ENCODE peak calls at places on chromosomes 2 and 18, in six cellular contexts. One of them, this sample, is unnamed.

GRCh38 chr2:9336534-9337354 is 86.6 kb downstream of the ITGB1BP1 start:
- ATAC-seq in HCT116: no peak
- ATAC-seq in upper lobe of left lung: no peak
- ATAC-seq in HepG2: peak; percentile 88
- ATAC-seq in K562: peak; percentile 85
- ATAC-seq in GM12878: no peak
- ATAC-seq in this sample: no peak

GRCh38 chr2:158667969-158668368 is 127.1 kb upstream of the DAPL1 start:
- ATAC-seq in HCT116: no peak
- ATAC-seq in upper lobe of left lung: no peak
- ATAC-seq in HepG2: no peak
- ATAC-seq in K562: no peak
- ATAC-seq in GM12878: no peak
- ATAC-seq in this sample: peak; percentile 40

GRCh38 chr18:49249523-49249922 is 210.9 kb downstream of the DYM start:
- ATAC-seq in HCT116: no peak
- ATAC-seq in upper lobe of left lung: peak; percentile 89
- ATAC-seq in HepG2: no peak
- ATAC-seq in K562: no peak
- ATAC-seq in GM12878: no peak
- ATAC-seq in this sample: no peak

GRCh38 chr2:20013061-20013721 is 723 bp upstream of the MATN3 start:
- ATAC-seq in HCT116: no peak
- ATAC-seq in upper lobe of left lung: no peak
- ATAC-seq in HepG2: peak; percentile 81
- ATAC-seq in K562: no peak
- ATAC-seq in GM12878: no peak
- ATAC-seq in this sample: no peak

GRCh38 chr2:18479901-18480369 is 80.5 kb downstream of the RDH14 start:
- ATAC-seq in HCT116: no peak
- ATAC-seq in upper lobe of left lung: no peak
- ATAC-seq in HepG2: no peak
- ATAC-seq in K562: no peak
- ATAC-seq in GM12878: no peak
- ATAC-seq in this sample: peak; percentile 79

GRCh38 chr2:105391058-105391627 is 7.7 kb downstream of the FHL2 start:
- ATAC-seq in HCT116: peak; percentile 75
- ATAC-seq in upper lobe of left lung: no peak
- ATAC-seq in HepG2: no peak
- ATAC-seq in K562: no peak
- ATAC-seq in GM12878: no peak
- ATAC-seq in this sample: no peak

GRCh38 chr18:58438984-58439311 is 189.9 kb downstream of the ALPK2 start:
- ATAC-seq in HCT116: no peak
- ATAC-seq in upper lobe of left lung: no peak
- ATAC-seq in HepG2: no peak
- ATAC-seq in K562: no peak
- ATAC-seq in GM12878: peak; percentile 46
- ATAC-seq in this sample: no peak

GRCh38 chr2:203021986-203022385 is 7.3 kb downstream of the NBEAL1 start:
- ATAC-seq in HCT116: no peak
- ATAC-seq in upper lobe of left lung: no peak
- ATAC-seq in HepG2: no peak
- ATAC-seq in K562: peak; percentile 3
- ATAC-seq in GM12878: no peak
- ATAC-seq in this sample: no peak

GRCh38 chr18:74806073-74806472 is 208.4 kb downstream of the ZNF407 start:
- ATAC-seq in HCT116: peak; percentile 78
- ATAC-seq in upper lobe of left lung: no peak
- ATAC-seq in HepG2: no peak
- ATAC-seq in K562: peak; percentile 49
- ATAC-seq in GM12878: no peak
- ATAC-seq in this sample: no peak

GRCh38 chr2:23486676-23487075 is 101.7 kb downstream of the KLHL29 start:
- ATAC-seq in HCT116: no peak
- ATAC-seq in upper lobe of left lung: no peak
- ATAC-seq in HepG2: no peak
- ATAC-seq in K562: no peak
- ATAC-seq in GM12878: peak; percentile 29
- ATAC-seq in this sample: no peak

GRCh38 chr2:88011011-88011410 is 5.3 kb downstream of the RNU2-63P start:
- ATAC-seq in HCT116: no peak
- ATAC-seq in upper lobe of left lung: no peak
- ATAC-seq in HepG2: no peak
- ATAC-seq in K562: no peak
- ATAC-seq in GM12878: no peak
- ATAC-seq in this sample: no peak

GRCh38 chr2:239312741-239313246 is 88.0 kb downstream of the HDAC4 start:
- ATAC-seq in HCT116: no peak
- ATAC-seq in upper lobe of left lung: no peak
- ATAC-seq in HepG2: no peak
- ATAC-seq in K562: no peak
- ATAC-seq in GM12878: no peak
- ATAC-seq in this sample: peak; percentile 6

GRCh38 chr2:37614061-37614802 is 57.2 kb downstream of the CDC42EP3 start:
- ATAC-seq in HCT116: no peak
- ATAC-seq in upper lobe of left lung: no peak
- ATAC-seq in HepG2: no peak
- ATAC-seq in K562: no peak
- ATAC-seq in GM12878: no peak
- ATAC-seq in this sample: peak; percentile 70

GRCh38 chr2:167761465-167762136 is 485.8 kb downstream of the STK39 start:
- ATAC-seq in HCT116: no peak
- ATAC-seq in upper lobe of left lung: no peak
- ATAC-seq in HepG2: no peak
- ATAC-seq in K562: no peak
- ATAC-seq in GM12878: no peak
- ATAC-seq in this sample: no peak

GRCh38 chr2:112835553-112836535 is 735 bp downstream of the IL1B start:
- ATAC-seq in HCT116: no peak
- ATAC-seq in upper lobe of left lung: no peak
- ATAC-seq in HepG2: no peak
- ATAC-seq in K562: no peak
- ATAC-seq in GM12878: no peak
- ATAC-seq in this sample: no peak

GRCh38 chr2:108926561-108927380 is 62.2 kb downstream of the EDAR start:
- ATAC-seq in HCT116: no peak
- ATAC-seq in upper lobe of left lung: no peak
- ATAC-seq in HepG2: no peak
- ATAC-seq in K562: no peak
- ATAC-seq in GM12878: no peak
- ATAC-seq in this sample: no peak

GRCh38 chr2:217820066-217820819 is 182.6 kb downstream of the TNS1 start:
- ATAC-seq in HCT116: no peak
- ATAC-seq in upper lobe of left lung: no peak
- ATAC-seq in HepG2: no peak
- ATAC-seq in K562: no peak
- ATAC-seq in GM12878: no peak
- ATAC-seq in this sample: no peak

GRCh38 chr2:33476793-33477190 is 343 bp downstream of the RASGRP3 start:
- ATAC-seq in HCT116: no peak
- ATAC-seq in upper lobe of left lung: no peak
- ATAC-seq in HepG2: no peak
- ATAC-seq in K562: no peak
- ATAC-seq in GM12878: no peak
- ATAC-seq in this sample: no peak

GRCh38 chr2:33476100-33476792 is at the start of gene RASGRP3:
- ATAC-seq in HCT116: peak; percentile 78
- ATAC-seq in upper lobe of left lung: peak; percentile 88
- ATAC-seq in HepG2: peak; percentile 92
- ATAC-seq in K562: peak; percentile 69
- ATAC-seq in GM12878: peak; percentile 70
- ATAC-seq in this sample: peak; percentile 82

GRCh38 chr2:33475381-33476099 is 909 bp upstream of the RASGRP3 start:
- ATAC-seq in HCT116: peak; percentile 86
- ATAC-seq in upper lobe of left lung: peak; percentile 92
- ATAC-seq in HepG2: peak; percentile 91
- ATAC-seq in K562: peak; percentile 72
- ATAC-seq in GM12878: peak; percentile 64
- ATAC-seq in this sample: peak; percentile 73

GRCh38 chr2:33478968-33479691 is 2.7 kb downstream of the RASGRP3 start:
- ATAC-seq in HCT116: no peak
- ATAC-seq in upper lobe of left lung: no peak
- ATAC-seq in HepG2: no peak
- ATAC-seq in K562: peak; percentile 35
- ATAC-seq in GM12878: peak; percentile 11
- ATAC-seq in this sample: no peak

DNA sequence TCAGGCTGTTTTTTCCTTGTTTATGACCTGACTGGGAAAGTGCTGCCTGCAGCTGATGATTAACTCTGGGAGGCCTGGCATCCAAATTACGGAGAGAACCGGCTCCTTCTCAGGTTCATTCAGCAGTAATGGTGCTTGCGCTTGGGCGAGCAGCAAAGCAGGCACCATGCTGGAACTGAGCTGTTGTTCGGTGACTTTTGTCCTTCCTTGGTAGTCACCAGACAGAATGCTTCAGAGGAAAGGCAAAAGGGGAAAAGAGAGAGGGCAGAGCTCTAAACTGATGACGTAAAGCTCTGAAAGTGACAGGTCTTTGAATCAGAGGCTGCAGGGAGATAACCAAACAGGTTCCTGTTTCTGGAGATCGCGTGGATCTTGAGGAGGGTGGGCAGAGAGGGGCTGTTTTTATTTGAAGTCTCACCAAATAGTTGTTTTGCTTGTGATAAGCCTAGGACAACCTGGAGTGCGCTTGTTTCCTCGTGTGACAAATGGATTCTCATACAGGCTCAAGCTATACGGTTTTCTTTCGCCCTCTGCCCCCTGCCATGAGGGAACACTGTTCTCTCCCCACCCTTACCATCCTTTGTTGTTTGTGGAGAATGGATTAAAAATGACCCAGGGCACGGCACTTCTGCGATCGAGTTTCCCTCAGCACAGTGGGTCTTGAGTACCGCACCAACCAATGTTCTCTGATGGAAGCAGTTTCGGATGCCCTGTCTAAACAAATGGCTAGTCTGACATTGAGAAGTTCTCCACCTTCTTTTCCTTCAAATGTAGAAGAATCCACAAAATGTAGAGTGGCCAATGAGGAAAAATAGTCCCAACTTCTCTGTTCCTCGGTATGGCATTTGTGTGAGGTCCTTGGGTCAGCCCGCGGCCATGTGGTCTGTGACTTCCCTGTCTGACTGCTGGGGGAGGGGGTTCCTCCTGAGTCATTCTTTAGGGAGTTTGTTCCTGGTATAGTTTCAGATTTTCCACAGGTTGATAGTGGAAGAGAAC is 1.3 kb downstream of the RASGRP3 start:
- ATAC-seq in HCT116: no peak
- ATAC-seq in upper lobe of left lung: no peak
- ATAC-seq in HepG2: no peak
- ATAC-seq in K562: peak; percentile 72
- ATAC-seq in GM12878: peak; percentile 48
- ATAC-seq in this sample: no peak
- TF ChIP-seq POLR2A in HCT116: no peak
- TF ChIP-seq POLR2A in upper lobe of left lung: no peak
- TF ChIP-seq POLR2A in HepG2: no peak
- TF ChIP-seq POLR2A in K562: no peak
- TF ChIP-seq POLR2A in GM12878: peak; percentile 86
- TF ChIP-seq POLR2A in this sample: no peak

GRCh38 chr2:237258146-237258545 is 155.8 kb downstream of the COL6A3 start:
- ATAC-seq in HCT116: peak; percentile 49
- ATAC-seq in upper lobe of left lung: no peak
- ATAC-seq in HepG2: no peak
- ATAC-seq in K562: no peak
- ATAC-seq in GM12878: no peak
- ATAC-seq in this sample: no peak

GRCh38 chr2:237259201-237259600 is 154.8 kb downstream of the COL6A3 start:
- ATAC-seq in HCT116: no peak
- ATAC-seq in upper lobe of left lung: no peak
- ATAC-seq in HepG2: no peak
- ATAC-seq in K562: no peak
- ATAC-seq in GM12878: no peak
- ATAC-seq in this sample: no peak

GRCh38 chr2:237260032-237260431 is 153.9 kb downstream of the COL6A3 start:
- ATAC-seq in HCT116: no peak
- ATAC-seq in upper lobe of left lung: no peak
- ATAC-seq in HepG2: no peak
- ATAC-seq in K562: no peak
- ATAC-seq in GM12878: no peak
- ATAC-seq in this sample: no peak

GRCh38 chr2:237264480-237265219 is 149.3 kb downstream of the COL6A3 start:
- ATAC-seq in HCT116: no peak
- ATAC-seq in upper lobe of left lung: no peak
- ATAC-seq in HepG2: no peak
- ATAC-seq in K562: no peak
- ATAC-seq in GM12878: no peak
- ATAC-seq in this sample: no peak

DNA sequence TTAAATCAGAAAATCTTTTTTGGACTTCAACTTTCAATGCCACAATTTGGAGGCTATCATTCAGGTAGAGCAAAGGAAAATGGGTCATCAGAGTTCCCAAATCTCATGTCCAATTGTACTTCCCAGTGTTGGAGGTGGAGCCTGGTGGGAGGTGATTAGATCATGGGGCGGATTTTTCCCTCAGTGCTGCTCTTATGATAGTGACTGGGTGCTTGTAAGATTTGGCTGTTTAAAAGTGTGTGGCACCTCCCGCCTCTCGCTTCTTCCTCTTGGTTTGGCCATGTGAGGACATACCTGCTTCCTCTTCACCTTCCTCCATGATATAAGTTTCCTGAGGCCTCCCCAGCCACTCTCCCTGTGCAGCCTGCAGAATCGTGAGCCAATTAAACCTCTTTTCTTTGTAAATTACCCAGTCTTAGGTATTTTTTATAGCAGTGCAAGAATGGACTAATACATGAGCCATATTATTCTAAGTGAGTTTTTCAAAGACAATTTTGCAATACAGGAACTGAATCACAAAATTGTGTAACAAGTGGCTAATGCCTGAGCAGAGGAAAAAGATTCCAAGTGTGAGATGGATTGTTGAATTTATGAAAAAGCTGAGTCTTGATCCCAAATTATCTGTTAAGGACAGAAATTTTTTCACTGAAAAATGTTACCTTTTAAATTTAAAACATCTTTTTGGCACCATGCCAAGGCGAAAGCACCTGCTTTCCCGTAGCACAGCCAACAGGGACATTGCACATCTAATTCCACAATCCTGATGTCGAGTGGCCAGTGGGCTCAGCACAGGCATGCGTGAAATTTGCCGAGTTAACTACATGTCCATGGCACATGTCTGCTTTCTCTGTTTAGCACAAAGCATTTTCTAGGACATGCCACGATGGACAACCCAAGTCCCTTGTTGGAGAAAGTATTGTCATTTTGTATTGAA is 150.9 kb downstream of the COL6A3 start:
- ATAC-seq in HCT116: no peak
- ATAC-seq in upper lobe of left lung: no peak
- ATAC-seq in HepG2: no peak
- ATAC-seq in K562: no peak
- ATAC-seq in GM12878: no peak
- ATAC-seq in this sample: peak; percentile 86
- TF ChIP-seq POLR2AphosphoS5 in HCT116: no peak
- TF ChIP-seq POLR2AphosphoS5 in upper lobe of left lung: no peak
- TF ChIP-seq POLR2AphosphoS5 in HepG2: no peak
- TF ChIP-seq POLR2AphosphoS5 in K562: no peak
- TF ChIP-seq POLR2AphosphoS5 in GM12878: no peak
- TF ChIP-seq POLR2AphosphoS5 in this sample: peak; percentile 53

GRCh38 chr18:55589625-55590291 is 1.8 kb upstream of the TCF4 start:
- ATAC-seq in HCT116: no peak
- ATAC-seq in upper lobe of left lung: peak; percentile 98
- ATAC-seq in HepG2: no peak
- ATAC-seq in K562: peak; percentile 76
- ATAC-seq in GM12878: peak; percentile 77
- ATAC-seq in this sample: peak; percentile 98
- TF ChIP-seq POLR2A in HCT116: no peak
- TF ChIP-seq POLR2A in upper lobe of left lung: peak; percentile 40
- TF ChIP-seq POLR2A in HepG2: no peak
- TF ChIP-seq POLR2A in K562: peak; percentile 84
- TF ChIP-seq POLR2A in GM12878: peak; percentile 71
- TF ChIP-seq POLR2A in this sample: peak; percentile 36

GRCh38 chr2:86241611-86242010 is 42.4 kb downstream of the MRPL35 start:
- ATAC-seq in HCT116: no peak
- ATAC-seq in upper lobe of left lung: no peak
- ATAC-seq in HepG2: no peak
- ATAC-seq in K562: no peak
- ATAC-seq in GM12878: no peak
- ATAC-seq in this sample: peak; percentile 10
- TF ChIP-seq POLR2AphosphoS5 in HCT116: no peak
- TF ChIP-seq POLR2AphosphoS5 in upper lobe of left lung: no peak
- TF ChIP-seq POLR2AphosphoS5 in HepG2: no peak
- TF ChIP-seq POLR2AphosphoS5 in K562: no peak
- TF ChIP-seq POLR2AphosphoS5 in GM12878: no peak
- TF ChIP-seq POLR2AphosphoS5 in this sample: no peak